ENCODE peak calls at places on chromosomes 2 and 18, in ten cellular contexts. One of them, this sample, is unnamed.
A peak's percentile ranks its signal among the peaks of the same experiment; 100 is the strongest.

GRCh38 chr2:48448274-48449061 is 81.5 kb upstream of the STON1 start:
- DNase-seq in heart right ventricle: no peak
- DNase-seq in HCT116: no peak
- DNase-seq in lung: no peak
- DNase-seq in effector memory CD4-positive, alpha-beta T cell: no peak
- DNase-seq in adrenal gland: no peak
- DNase-seq in ascending aorta: no peak
- DNase-seq in PC-3: peak; percentile 78
- DNase-seq in mucosa of descending colon: no peak
- DNase-seq in HepG2: peak; percentile 85
- DNase-seq in this sample: no peak

GRCh38 chr2:28293416-28293815 is 99.2 kb upstream of the FOSL2 start:
- DNase-seq in heart right ventricle: no peak
- DNase-seq in HCT116: no peak
- DNase-seq in lung: no peak
- DNase-seq in effector memory CD4-positive, alpha-beta T cell: no peak
- DNase-seq in adrenal gland: no peak
- DNase-seq in ascending aorta: no peak
- DNase-seq in PC-3: no peak
- DNase-seq in mucosa of descending colon: no peak
- DNase-seq in HepG2: no peak
- DNase-seq in this sample: no peak

GRCh38 chr2:130852521-130853115 is 15.9 kb downstream of the ARHGEF4 start:
- DNase-seq in heart right ventricle: no peak
- DNase-seq in HCT116: no peak
- DNase-seq in lung: no peak
- DNase-seq in effector memory CD4-positive, alpha-beta T cell: no peak
- DNase-seq in adrenal gland: no peak
- DNase-seq in ascending aorta: no peak
- DNase-seq in PC-3: no peak
- DNase-seq in mucosa of descending colon: no peak
- DNase-seq in HepG2: no peak
- DNase-seq in this sample: no peak

GRCh38 chr18:21513292-21513691 is 87.2 kb downstream of the ESCO1 start:
- DNase-seq in heart right ventricle: no peak
- DNase-seq in HCT116: no peak
- DNase-seq in lung: no peak
- DNase-seq in effector memory CD4-positive, alpha-beta T cell: no peak
- DNase-seq in adrenal gland: no peak
- DNase-seq in ascending aorta: no peak
- DNase-seq in PC-3: no peak
- DNase-seq in mucosa of descending colon: no peak
- DNase-seq in HepG2: no peak
- DNase-seq in this sample: no peak

GRCh38 chr2:133641497-133641896 is 73.2 kb upstream of the NCKAP5 start:
- DNase-seq in heart right ventricle: no peak
- DNase-seq in HCT116: peak; percentile 55
- DNase-seq in lung: peak; percentile 29
- DNase-seq in effector memory CD4-positive, alpha-beta T cell: no peak
- DNase-seq in adrenal gland: no peak
- DNase-seq in ascending aorta: no peak
- DNase-seq in PC-3: peak; percentile 98
- DNase-seq in mucosa of descending colon: peak; percentile 35
- DNase-seq in HepG2: no peak
- DNase-seq in this sample: peak; percentile 62

GRCh38 chr2:175244697-175245096 is 63.2 kb upstream of the ATP5MC3 start:
- DNase-seq in heart right ventricle: no peak
- DNase-seq in HCT116: no peak
- DNase-seq in lung: no peak
- DNase-seq in effector memory CD4-positive, alpha-beta T cell: no peak
- DNase-seq in adrenal gland: no peak
- DNase-seq in ascending aorta: no peak
- DNase-seq in PC-3: no peak
- DNase-seq in mucosa of descending colon: no peak
- DNase-seq in HepG2: no peak
- DNase-seq in this sample: no peak

GRCh38 chr2:232770207-232770606 is 6.2 kb downstream of the KCNJ13 start:
- DNase-seq in heart right ventricle: no peak
- DNase-seq in HCT116: no peak
- DNase-seq in lung: no peak
- DNase-seq in effector memory CD4-positive, alpha-beta T cell: no peak
- DNase-seq in adrenal gland: no peak
- DNase-seq in ascending aorta: no peak
- DNase-seq in PC-3: no peak
- DNase-seq in mucosa of descending colon: no peak
- DNase-seq in HepG2: no peak
- DNase-seq in this sample: no peak

GRCh38 chr2:45466045-45466444 is 145.0 kb downstream of the SRBD1 start:
- DNase-seq in heart right ventricle: no peak
- DNase-seq in HCT116: no peak
- DNase-seq in lung: no peak
- DNase-seq in effector memory CD4-positive, alpha-beta T cell: no peak
- DNase-seq in adrenal gland: no peak
- DNase-seq in ascending aorta: no peak
- DNase-seq in PC-3: no peak
- DNase-seq in mucosa of descending colon: no peak
- DNase-seq in HepG2: no peak
- DNase-seq in this sample: no peak

GRCh38 chr2:205001306-205001966 is 456.2 kb downstream of the PARD3B start:
- DNase-seq in heart right ventricle: no peak
- DNase-seq in HCT116: no peak
- DNase-seq in lung: no peak
- DNase-seq in effector memory CD4-positive, alpha-beta T cell: no peak
- DNase-seq in adrenal gland: no peak
- DNase-seq in ascending aorta: no peak
- DNase-seq in PC-3: no peak
- DNase-seq in mucosa of descending colon: no peak
- DNase-seq in HepG2: no peak
- DNase-seq in this sample: no peak

GRCh38 chr2:60499651-60500300 is 53.7 kb downstream of the BCL11A start:
- DNase-seq in heart right ventricle: peak; percentile 56
- DNase-seq in HCT116: no peak
- DNase-seq in lung: no peak
- DNase-seq in effector memory CD4-positive, alpha-beta T cell: no peak
- DNase-seq in adrenal gland: no peak
- DNase-seq in ascending aorta: no peak
- DNase-seq in PC-3: no peak
- DNase-seq in mucosa of descending colon: no peak
- DNase-seq in HepG2: no peak
- DNase-seq in this sample: no peak

GRCh38 chr2:60496976-60497375 is 56.5 kb downstream of the BCL11A start:
- DNase-seq in heart right ventricle: no peak
- DNase-seq in HCT116: no peak
- DNase-seq in lung: no peak
- DNase-seq in effector memory CD4-positive, alpha-beta T cell: no peak
- DNase-seq in adrenal gland: no peak
- DNase-seq in ascending aorta: no peak
- DNase-seq in PC-3: no peak
- DNase-seq in mucosa of descending colon: no peak
- DNase-seq in HepG2: no peak
- DNase-seq in this sample: no peak

GRCh38 chr2:60496475-60496874 is 57.0 kb downstream of the BCL11A start:
- DNase-seq in heart right ventricle: no peak
- DNase-seq in HCT116: no peak
- DNase-seq in lung: no peak
- DNase-seq in effector memory CD4-positive, alpha-beta T cell: no peak
- DNase-seq in adrenal gland: no peak
- DNase-seq in ascending aorta: no peak
- DNase-seq in PC-3: no peak
- DNase-seq in mucosa of descending colon: no peak
- DNase-seq in HepG2: no peak
- DNase-seq in this sample: no peak

GRCh38 chr2:60499082-60499429 is 54.4 kb downstream of the BCL11A start:
- DNase-seq in heart right ventricle: no peak
- DNase-seq in HCT116: no peak
- DNase-seq in lung: no peak
- DNase-seq in effector memory CD4-positive, alpha-beta T cell: no peak
- DNase-seq in adrenal gland: no peak
- DNase-seq in ascending aorta: no peak
- DNase-seq in PC-3: no peak
- DNase-seq in mucosa of descending colon: no peak
- DNase-seq in HepG2: no peak
- DNase-seq in this sample: no peak

DNA sequence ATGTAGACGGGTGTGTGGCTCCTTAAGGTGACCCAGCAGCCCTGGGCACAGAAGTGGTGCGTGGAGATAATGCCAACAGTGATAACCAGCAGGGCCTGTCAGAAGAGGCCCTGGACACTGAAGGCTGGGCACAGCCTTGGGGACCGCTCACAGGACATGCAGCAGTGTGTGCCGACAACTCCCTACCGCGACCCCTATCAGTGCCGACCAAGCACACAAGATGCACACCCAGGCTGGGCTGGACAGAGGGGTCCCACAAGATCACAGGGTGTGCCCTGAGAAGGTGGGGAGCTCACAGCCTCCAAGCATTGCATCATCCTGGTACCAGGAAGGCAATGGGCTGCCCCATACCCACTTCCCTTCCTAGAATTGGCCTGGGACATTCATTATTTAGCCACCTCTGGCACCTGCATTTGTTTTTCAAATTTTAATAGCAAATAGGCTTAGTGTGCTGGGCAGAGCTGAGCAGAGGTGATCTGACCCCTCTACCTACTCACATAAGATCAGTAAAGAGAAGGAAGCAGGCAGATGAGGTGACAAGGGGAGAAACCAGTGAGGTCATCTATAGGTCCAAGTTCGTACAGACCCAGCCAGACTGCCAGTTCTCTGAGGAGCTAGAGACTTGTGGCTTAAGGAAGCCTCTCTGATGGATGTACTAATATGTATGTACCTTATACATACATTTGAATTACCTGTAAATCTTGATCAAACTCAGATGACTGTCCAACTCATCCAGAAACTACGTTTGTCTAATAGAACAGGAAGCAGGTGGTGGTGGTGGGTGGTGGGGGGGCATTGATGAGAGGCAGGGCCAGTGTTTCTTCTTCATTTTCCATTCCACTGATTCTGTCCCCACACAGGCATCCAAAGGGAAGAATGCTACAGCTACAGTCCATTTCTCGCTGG is 55.0 kb downstream of the BCL11A start:
- DNase-seq in heart right ventricle: no peak
- DNase-seq in HCT116: no peak
- DNase-seq in lung: no peak
- DNase-seq in effector memory CD4-positive, alpha-beta T cell: no peak
- DNase-seq in adrenal gland: no peak
- DNase-seq in ascending aorta: no peak
- DNase-seq in PC-3: no peak
- DNase-seq in mucosa of descending colon: no peak
- DNase-seq in HepG2: no peak
- DNase-seq in this sample: no peak
- H3K4me1 ChIP-seq in heart right ventricle: peaks cover 12% of the 10 kb centered on the region
- H3K4me1 ChIP-seq in HCT116: no peaks in the 10 kb centered on the region
- H3K4me1 ChIP-seq in lung: peaks cover 3% of the 10 kb centered on the region
- H3K4me1 ChIP-seq in effector memory CD4-positive, alpha-beta T cell: no peaks in the 10 kb centered on the region
- H3K4me1 ChIP-seq in adrenal gland: no peaks in the 10 kb centered on the region
- H3K4me1 ChIP-seq in ascending aorta: no peaks in the 10 kb centered on the region
- H3K4me1 ChIP-seq in PC-3: no peaks in the 10 kb centered on the region
- H3K4me1 ChIP-seq in mucosa of descending colon: peaks cover 7% of the 10 kb centered on the region
- H3K4me1 ChIP-seq in HepG2: no peaks in the 10 kb centered on the region
- H3K4me1 ChIP-seq in this sample: no peaks in the 10 kb centered on the region

GRCh38 chr2:217843353-217843752 is 159.4 kb downstream of the TNS1 start:
- DNase-seq in heart right ventricle: no peak
- DNase-seq in HCT116: no peak
- DNase-seq in lung: no peak
- DNase-seq in effector memory CD4-positive, alpha-beta T cell: no peak
- DNase-seq in adrenal gland: no peak
- DNase-seq in ascending aorta: no peak
- DNase-seq in PC-3: no peak
- DNase-seq in mucosa of descending colon: no peak
- DNase-seq in HepG2: no peak
- DNase-seq in this sample: no peak

GRCh38 chr2:217840522-217840921 is 162.3 kb downstream of the TNS1 start:
- DNase-seq in heart right ventricle: no peak
- DNase-seq in HCT116: no peak
- DNase-seq in lung: no peak
- DNase-seq in effector memory CD4-positive, alpha-beta T cell: no peak
- DNase-seq in adrenal gland: no peak
- DNase-seq in ascending aorta: no peak
- DNase-seq in PC-3: no peak
- DNase-seq in mucosa of descending colon: no peak
- DNase-seq in HepG2: no peak
- DNase-seq in this sample: no peak

GRCh38 chr2:217839750-217840107 is 163.1 kb downstream of the TNS1 start:
- DNase-seq in heart right ventricle: no peak
- DNase-seq in HCT116: no peak
- DNase-seq in lung: no peak
- DNase-seq in effector memory CD4-positive, alpha-beta T cell: no peak
- DNase-seq in adrenal gland: no peak
- DNase-seq in ascending aorta: no peak
- DNase-seq in PC-3: no peak
- DNase-seq in mucosa of descending colon: no peak
- DNase-seq in HepG2: no peak
- DNase-seq in this sample: no peak

GRCh38 chr2:217844696-217845095 is 158.1 kb downstream of the TNS1 start:
- DNase-seq in heart right ventricle: no peak
- DNase-seq in HCT116: no peak
- DNase-seq in lung: no peak
- DNase-seq in effector memory CD4-positive, alpha-beta T cell: no peak
- DNase-seq in adrenal gland: no peak
- DNase-seq in ascending aorta: no peak
- DNase-seq in PC-3: no peak
- DNase-seq in mucosa of descending colon: no peak
- DNase-seq in HepG2: no peak
- DNase-seq in this sample: no peak

GRCh38 chr2:217842038-217842437 is 160.8 kb downstream of the TNS1 start:
- DNase-seq in heart right ventricle: no peak
- DNase-seq in HCT116: no peak
- DNase-seq in lung: no peak
- DNase-seq in effector memory CD4-positive, alpha-beta T cell: no peak
- DNase-seq in adrenal gland: no peak
- DNase-seq in ascending aorta: no peak
- DNase-seq in PC-3: no peak
- DNase-seq in mucosa of descending colon: no peak
- DNase-seq in HepG2: no peak
- DNase-seq in this sample: no peak
- H3K36me3 ChIP-seq in heart right ventricle: no peaks in the 10 kb centered on the region
- H3K36me3 ChIP-seq in HCT116: no peaks in the 10 kb centered on the region
- H3K36me3 ChIP-seq in lung: peaks cover 37% of the 10 kb centered on the region
- H3K36me3 ChIP-seq in effector memory CD4-positive, alpha-beta T cell: no peaks in the 10 kb centered on the region
- H3K36me3 ChIP-seq in adrenal gland: peaks cover 58% of the 10 kb centered on the region
- H3K36me3 ChIP-seq in ascending aorta: peaks cover 74% of the 10 kb centered on the region
- H3K36me3 ChIP-seq in PC-3: no peaks in the 10 kb centered on the region
- H3K36me3 ChIP-seq in mucosa of descending colon: no peaks in the 10 kb centered on the region
- H3K36me3 ChIP-seq in HepG2: peaks cover under 1% of the 10 kb centered on the region
- H3K36me3 ChIP-seq in this sample: peaks cover 10% of the 10 kb centered on the region

GRCh38 chr2:172253190-172254052 is 150.7 kb upstream of the DLX2 start:
- DNase-seq in heart right ventricle: no peak
- DNase-seq in HCT116: peak; percentile 100
- DNase-seq in lung: peak; percentile 60
- DNase-seq in effector memory CD4-positive, alpha-beta T cell: peak; percentile 3
- DNase-seq in adrenal gland: peak; percentile 90
- DNase-seq in ascending aorta: peak; percentile 53
- DNase-seq in PC-3: peak; percentile 98
- DNase-seq in mucosa of descending colon: no peak
- DNase-seq in HepG2: peak; percentile 91
- DNase-seq in this sample: peak; percentile 93
- H3K4me1 ChIP-seq in heart right ventricle: peaks cover 9% of the 10 kb centered on the region
- H3K4me1 ChIP-seq in HCT116: peaks cover 64% of the 10 kb centered on the region
- H3K4me1 ChIP-seq in lung: peaks cover 4% of the 10 kb centered on the region
- H3K4me1 ChIP-seq in effector memory CD4-positive, alpha-beta T cell: no peaks in the 10 kb centered on the region
- H3K4me1 ChIP-seq in adrenal gland: peaks cover 3% of the 10 kb centered on the region
- H3K4me1 ChIP-seq in ascending aorta: no peaks in the 10 kb centered on the region
- H3K4me1 ChIP-seq in PC-3: peaks cover 55% of the 10 kb centered on the region
- H3K4me1 ChIP-seq in mucosa of descending colon: no peaks in the 10 kb centered on the region
- H3K4me1 ChIP-seq in HepG2: peaks cover 39% of the 10 kb centered on the region
- H3K4me1 ChIP-seq in this sample: peaks cover 17% of the 10 kb centered on the region

GRCh38 chr2:215382480-215382879 is 53.4 kb downstream of the FN1 start:
- DNase-seq in heart right ventricle: no peak
- DNase-seq in HCT116: no peak
- DNase-seq in lung: no peak
- DNase-seq in effector memory CD4-positive, alpha-beta T cell: no peak
- DNase-seq in adrenal gland: no peak
- DNase-seq in ascending aorta: no peak
- DNase-seq in PC-3: no peak
- DNase-seq in mucosa of descending colon: no peak
- DNase-seq in HepG2: no peak
- DNase-seq in this sample: no peak
- H3K36me3 ChIP-seq in heart right ventricle: no peaks in the 10 kb centered on the region
- H3K36me3 ChIP-seq in HCT116: no peaks in the 10 kb centered on the region
- H3K36me3 ChIP-seq in lung: peaks cover 10% of the 10 kb centered on the region
- H3K36me3 ChIP-seq in effector memory CD4-positive, alpha-beta T cell: no peaks in the 10 kb centered on the region
- H3K36me3 ChIP-seq in adrenal gland: no peaks in the 10 kb centered on the region
- H3K36me3 ChIP-seq in ascending aorta: peaks cover 84% of the 10 kb centered on the region
- H3K36me3 ChIP-seq in PC-3: peaks cover 46% of the 10 kb centered on the region
- H3K36me3 ChIP-seq in mucosa of descending colon: no peaks in the 10 kb centered on the region
- H3K36me3 ChIP-seq in HepG2: peaks cover 56% of the 10 kb centered on the region
- H3K36me3 ChIP-seq in this sample: peaks cover 96% of the 10 kb centered on the region